ENCODE peak calls at places on chromosomes 2 and 18, in six cellular contexts. One of them, this sample, is unnamed.

GRCh38 chr2:64260093-64260808 is 116.0 kb upstream of the PELI1 start:
- DNase-seq in GM13977: no peak
- DNase-seq in left ventricle myocardium inferior: no peak
- DNase-seq in GM12865: no peak
- DNase-seq in body of pancreas: no peak
- DNase-seq in pancreas: no peak
- DNase-seq in this sample: no peak

GRCh38 chr2:104658149-104658839 is 195.6 kb upstream of the POU3F3 start:
- DNase-seq in pancreas: no peak
- DNase-seq in GM13977: no peak
- DNase-seq in GM12865: peak
- DNase-seq in body of pancreas: peak
- DNase-seq in left ventricle myocardium inferior: peak
- DNase-seq in this sample: no peak

GRCh38 chr2:118372876-118373597 is 284.8 kb downstream of the INSIG2 start:
- DNase-seq in pancreas: no peak
- DNase-seq in GM12865: no peak
- DNase-seq in GM13977: no peak
- DNase-seq in left ventricle myocardium inferior: no peak
- DNase-seq in body of pancreas: no peak
- DNase-seq in this sample: no peak

GRCh38 chr2:30382995-30383394 is 64.1 kb upstream of the LCLAT1 start:
- DNase-seq in GM12865: no peak
- DNase-seq in pancreas: no peak
- DNase-seq in body of pancreas: no peak
- DNase-seq in GM13977: no peak
- DNase-seq in left ventricle myocardium inferior: no peak
- DNase-seq in this sample: no peak

GRCh38 chr2:174153757-174154680 is 94.3 kb downstream of the OLA1 start:
- DNase-seq in body of pancreas: no peak
- DNase-seq in left ventricle myocardium inferior: no peak
- DNase-seq in pancreas: no peak
- DNase-seq in GM12865: no peak
- DNase-seq in GM13977: no peak
- DNase-seq in this sample: no peak

GRCh38 chr2:64463784-64464183 is 9.8 kb downstream of the LGALSL start:
- DNase-seq in pancreas: no peak
- DNase-seq in body of pancreas: no peak
- DNase-seq in GM13977: no peak
- DNase-seq in GM12865: no peak
- DNase-seq in left ventricle myocardium inferior: no peak
- DNase-seq in this sample: no peak

GRCh38 chr2:146123714-146124113 is 1603.8 kb upstream of the ZEB2 start:
- DNase-seq in GM12865: no peak
- DNase-seq in left ventricle myocardium inferior: no peak
- DNase-seq in GM13977: no peak
- DNase-seq in body of pancreas: no peak
- DNase-seq in pancreas: no peak
- DNase-seq in this sample: no peak

GRCh38 chr2:179981085-179981484 is 26.0 kb downstream of the CWC22 start:
- DNase-seq in pancreas: no peak
- DNase-seq in body of pancreas: no peak
- DNase-seq in GM12865: no peak
- DNase-seq in GM13977: no peak
- DNase-seq in left ventricle myocardium inferior: no peak
- DNase-seq in this sample: no peak

GRCh38 chr2:7913956-7914355 is 767.9 kb upstream of the ID2 start:
- DNase-seq in GM13977: no peak
- DNase-seq in left ventricle myocardium inferior: no peak
- DNase-seq in GM12865: no peak
- DNase-seq in body of pancreas: no peak
- DNase-seq in pancreas: no peak
- DNase-seq in this sample: no peak

GRCh38 chr2:149271575-149271974 is 58.8 kb upstream of the LYPD6 start:
- DNase-seq in left ventricle myocardium inferior: no peak
- DNase-seq in GM13977: peak
- DNase-seq in GM12865: peak
- DNase-seq in pancreas: no peak
- DNase-seq in body of pancreas: no peak
- DNase-seq in this sample: no peak

GRCh38 chr2:175140332-175140731 is 27.7 kb downstream of the ATF2 start:
- DNase-seq in GM13977: no peak
- DNase-seq in GM12865: no peak
- DNase-seq in pancreas: no peak
- DNase-seq in body of pancreas: no peak
- DNase-seq in left ventricle myocardium inferior: no peak
- DNase-seq in this sample: no peak

GRCh38 chr2:207474871-207475485 is 54.8 kb upstream of the CREB1 start:
- DNase-seq in pancreas: no peak
- DNase-seq in body of pancreas: peak
- DNase-seq in left ventricle myocardium inferior: no peak
- DNase-seq in GM13977: peak
- DNase-seq in GM12865: peak
- DNase-seq in this sample: peak

GRCh38 chr2:240983361-240983995 is 14.9 kb upstream of the SNED1 start:
- DNase-seq in GM12865: peak
- DNase-seq in left ventricle myocardium inferior: peak
- DNase-seq in body of pancreas: peak
- DNase-seq in GM13977: peak
- DNase-seq in pancreas: peak
- DNase-seq in this sample: peak

GRCh38 chr18:45562567-45563479 is 52.5 kb upstream of the SLC14A2 start:
- DNase-seq in body of pancreas: no peak
- DNase-seq in GM13977: no peak
- DNase-seq in GM12865: no peak
- DNase-seq in left ventricle myocardium inferior: peak
- DNase-seq in pancreas: no peak
- DNase-seq in this sample: no peak

DNA sequence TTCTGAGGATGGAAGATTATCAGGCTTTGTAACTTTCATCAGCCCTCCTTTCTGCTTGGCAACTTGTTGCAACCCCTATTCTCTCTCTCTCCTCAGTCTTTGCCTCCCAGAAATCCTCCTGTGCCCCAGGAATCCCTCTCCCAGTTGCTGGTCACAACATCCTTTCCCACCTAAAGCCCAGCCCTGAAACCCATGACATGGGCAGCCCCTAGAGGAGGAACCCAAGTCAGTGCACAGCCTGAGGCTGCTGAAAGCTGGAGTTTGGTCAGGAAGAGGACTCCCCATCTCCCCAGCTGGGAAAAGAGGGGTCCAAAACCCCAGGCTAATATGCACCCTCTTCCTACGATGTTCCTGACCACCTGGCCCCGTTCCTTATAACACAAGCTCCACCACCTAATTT is 29.5 kb downstream of the PKDCC start:
- DNase-seq in GM13977: no peak
- DNase-seq in body of pancreas: no peak
- DNase-seq in left ventricle myocardium inferior: no peak
- DNase-seq in pancreas: no peak
- DNase-seq in GM12865: no peak
- DNase-seq in this sample: no peak
- TF ChIP-seq CTCF in GM13977: peak
- TF ChIP-seq CTCF in body of pancreas: no peak
- TF ChIP-seq CTCF in left ventricle myocardium inferior: peak
- TF ChIP-seq CTCF in pancreas: no peak
- TF ChIP-seq CTCF in GM12865: no peak
- TF ChIP-seq CTCF in this sample: no peak

DNA sequence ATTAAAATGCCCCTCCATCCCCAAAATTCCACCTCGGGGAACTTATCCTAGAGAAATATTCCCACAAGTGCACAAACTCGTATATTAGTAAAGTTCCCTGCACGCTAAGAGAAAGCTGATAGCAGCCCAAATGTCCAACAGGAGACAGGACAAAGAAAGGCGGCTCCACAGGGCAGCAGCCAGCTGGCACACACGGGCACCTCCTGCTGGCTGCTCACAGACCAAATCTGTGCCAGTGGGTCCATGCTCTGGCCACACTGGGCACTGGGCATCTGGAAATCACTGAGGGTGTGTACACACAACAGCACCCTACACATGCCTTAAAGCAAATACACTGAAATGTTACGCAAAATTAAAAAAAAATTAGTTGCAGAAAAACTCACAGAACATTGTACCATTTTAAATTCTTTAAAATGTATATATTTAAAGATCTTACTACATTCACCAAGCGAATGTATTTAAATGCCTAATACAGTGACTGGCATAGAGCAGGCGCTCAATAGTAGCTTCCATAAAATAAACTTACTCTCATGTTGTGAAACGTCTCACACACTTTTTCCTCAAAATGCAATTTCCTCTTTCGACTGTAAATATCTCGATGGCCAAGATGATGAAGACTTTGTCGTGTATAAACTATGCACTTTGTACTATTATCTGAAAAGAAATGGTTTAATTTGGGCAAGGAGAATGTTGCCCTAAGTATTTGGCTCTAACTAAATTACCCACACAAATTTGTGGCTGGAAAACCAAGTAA is 19.4 kb downstream of the ZNF516 start:
- DNase-seq in body of pancreas: no peak
- DNase-seq in GM12865: no peak
- DNase-seq in pancreas: no peak
- DNase-seq in left ventricle myocardium inferior: no peak
- DNase-seq in GM13977: no peak
- DNase-seq in this sample: no peak
- TF ChIP-seq CTCF in body of pancreas: no peak
- TF ChIP-seq CTCF in GM12865: no peak
- TF ChIP-seq CTCF in pancreas: no peak
- TF ChIP-seq CTCF in left ventricle myocardium inferior: no peak
- TF ChIP-seq CTCF in GM13977: no peak
- TF ChIP-seq CTCF in this sample: no peak

GRCh38 chr18:26407721-26408601 is 140.4 kb downstream of the KCTD1 start:
- DNase-seq in pancreas: no peak
- DNase-seq in GM12865: no peak
- DNase-seq in left ventricle myocardium inferior: no peak
- DNase-seq in body of pancreas: no peak
- DNase-seq in GM13977: no peak
- DNase-seq in this sample: no peak

GRCh38 chr18:26403451-26403850 is 144.9 kb downstream of the KCTD1 start:
- DNase-seq in body of pancreas: no peak
- DNase-seq in GM13977: no peak
- DNase-seq in pancreas: no peak
- DNase-seq in GM12865: no peak
- DNase-seq in left ventricle myocardium inferior: no peak
- DNase-seq in this sample: no peak

GRCh38 chr18:26406294-26406693 is 142.1 kb downstream of the KCTD1 start:
- DNase-seq in GM12865: no peak
- DNase-seq in left ventricle myocardium inferior: no peak
- DNase-seq in pancreas: no peak
- DNase-seq in body of pancreas: no peak
- DNase-seq in GM13977: no peak
- DNase-seq in this sample: no peak

GRCh38 chr18:26406854-26407517 is 141.4 kb downstream of the KCTD1 start:
- DNase-seq in GM13977: no peak
- DNase-seq in body of pancreas: no peak
- DNase-seq in GM12865: peak
- DNase-seq in left ventricle myocardium inferior: no peak
- DNase-seq in pancreas: no peak
- DNase-seq in this sample: no peak

GRCh38 chr18:26405190-26405781 is 143.1 kb downstream of the KCTD1 start:
- DNase-seq in pancreas: no peak
- DNase-seq in GM13977: peak
- DNase-seq in body of pancreas: peak
- DNase-seq in GM12865: peak
- DNase-seq in left ventricle myocardium inferior: peak
- DNase-seq in this sample: no peak
- TF ChIP-seq CTCF in pancreas: peak
- TF ChIP-seq CTCF in GM13977: peak
- TF ChIP-seq CTCF in body of pancreas: peak
- TF ChIP-seq CTCF in GM12865: peak
- TF ChIP-seq CTCF in left ventricle myocardium inferior: peak
- TF ChIP-seq CTCF in this sample: no peak

GRCh38 chr2:56287508-56287907 is 103.7 kb downstream of the CCDC85A start:
- DNase-seq in left ventricle myocardium inferior: no peak
- DNase-seq in GM12865: no peak
- DNase-seq in pancreas: no peak
- DNase-seq in body of pancreas: no peak
- DNase-seq in GM13977: no peak
- DNase-seq in this sample: no peak

GRCh38 chr2:56286936-56287335 is 103.1 kb downstream of the CCDC85A start:
- DNase-seq in body of pancreas: no peak
- DNase-seq in GM12865: no peak
- DNase-seq in GM13977: no peak
- DNase-seq in left ventricle myocardium inferior: no peak
- DNase-seq in pancreas: no peak
- DNase-seq in this sample: no peak

GRCh38 chr2:56287974-56288373 is 104.2 kb downstream of the CCDC85A start:
- DNase-seq in GM13977: no peak
- DNase-seq in left ventricle myocardium inferior: no peak
- DNase-seq in body of pancreas: no peak
- DNase-seq in pancreas: no peak
- DNase-seq in GM12865: no peak
- DNase-seq in this sample: no peak

GRCh38 chr2:56291711-56292110 is 107.9 kb downstream of the CCDC85A start:
- DNase-seq in left ventricle myocardium inferior: no peak
- DNase-seq in GM13977: no peak
- DNase-seq in GM12865: no peak
- DNase-seq in body of pancreas: no peak
- DNase-seq in pancreas: no peak
- DNase-seq in this sample: no peak

GRCh38 chr2:56288863-56289580 is 105.2 kb downstream of the CCDC85A start:
- DNase-seq in pancreas: no peak
- DNase-seq in GM12865: no peak
- DNase-seq in body of pancreas: no peak
- DNase-seq in GM13977: no peak
- DNase-seq in left ventricle myocardium inferior: no peak
- DNase-seq in this sample: no peak
- TF ChIP-seq CTCF in pancreas: no peak
- TF ChIP-seq CTCF in GM12865: peak
- TF ChIP-seq CTCF in body of pancreas: peak
- TF ChIP-seq CTCF in GM13977: no peak
- TF ChIP-seq CTCF in left ventricle myocardium inferior: peak
- TF ChIP-seq CTCF in this sample: no peak

DNA sequence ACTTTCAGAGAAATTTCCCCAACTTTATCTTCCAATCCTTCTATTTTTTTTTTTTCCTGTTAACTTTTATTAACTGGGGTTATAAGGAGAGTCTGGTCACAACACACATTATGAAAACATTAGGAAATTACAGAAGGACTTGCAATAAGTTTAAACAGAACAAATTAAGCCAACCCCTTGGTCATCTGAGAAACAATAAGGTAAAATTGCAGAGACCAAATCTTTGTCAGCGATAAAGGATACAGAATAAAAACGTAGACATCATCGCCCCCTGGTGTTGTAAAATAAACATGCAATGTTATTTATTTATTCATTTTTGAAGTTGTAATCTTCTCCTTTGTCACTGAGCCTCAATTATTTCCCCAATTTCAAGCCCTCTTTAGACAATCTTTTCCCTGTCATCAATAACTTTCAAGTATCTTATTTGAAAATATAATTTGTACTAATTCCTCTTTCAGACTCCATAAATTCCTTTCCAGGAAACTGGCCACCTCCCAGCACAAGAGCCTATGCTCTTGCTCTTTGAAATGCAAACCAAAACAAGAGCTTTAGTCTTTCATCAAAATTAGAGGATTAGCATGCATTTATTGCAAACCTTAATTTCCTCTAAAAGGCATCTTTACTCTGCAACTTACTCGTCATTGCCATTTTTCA is 19.5 kb downstream of the G6PC2 start:
- DNase-seq in pancreas: no peak
- DNase-seq in GM12865: peak
- DNase-seq in left ventricle myocardium inferior: no peak
- DNase-seq in GM13977: peak
- DNase-seq in body of pancreas: no peak
- DNase-seq in this sample: no peak
- TF ChIP-seq CTCF in pancreas: peak
- TF ChIP-seq CTCF in GM12865: peak
- TF ChIP-seq CTCF in left ventricle myocardium inferior: peak
- TF ChIP-seq CTCF in GM13977: peak
- TF ChIP-seq CTCF in body of pancreas: peak
- TF ChIP-seq CTCF in this sample: peak

GRCh38 chr2:169877406-169877805 is 50.2 kb downstream of the UBR3 start:
- DNase-seq in left ventricle myocardium inferior: no peak
- DNase-seq in pancreas: no peak
- DNase-seq in GM12865: peak
- DNase-seq in body of pancreas: no peak
- DNase-seq in GM13977: no peak
- DNase-seq in this sample: no peak
- TF ChIP-seq CTCF in left ventricle myocardium inferior: peak
- TF ChIP-seq CTCF in pancreas: no peak
- TF ChIP-seq CTCF in GM12865: no peak
- TF ChIP-seq CTCF in body of pancreas: peak
- TF ChIP-seq CTCF in GM13977: peak
- TF ChIP-seq CTCF in this sample: no peak

This sample was measured in mesothelial cell of epicardium.